ENCODE peak calls at places on chromosomes 4 and X, in seven cellular contexts. R is lower lobe of right lung, O is mucosa of descending colon, W is GM23248, A is tibial artery, P is body of pancreas, D is PC-9. H is an unnamed sample.

GRCh38 chr4:5267418-5267817 is 216.1 kb downstream of the STK32B start:
- DNase-seq in R (no peak), O (no peak), W (peak; percentile 65), A (no peak), P (no peak), D (no peak), H (no peak)

GRCh38 chr4:37675587-37676290 is 10.4 kb downstream of the RELL1 start:
- DNase-seq in R (no peak), O (peak; percentile 39), W (no peak), A (no peak), P (peak; percentile 31), D (no peak), H (no peak)

GRCh38 chr4:36043241-36043640 is 201.1 kb downstream of the ARAP2 start:
- DNase-seq in R (no peak), O (no peak), W (no peak), A (no peak), P (no peak), D (no peak), H (no peak)

GRCh38 chr4:78951862-78952472 is 12.7 kb upstream of the PAQR3 start:
- DNase-seq in R (no peak), O (peak; percentile 35), W (peak; percentile 67), A (no peak), P (no peak), D (no peak), H (no peak)

GRCh38 chr4:89077806-89078205 is 20.8 kb upstream of the FAM13A start:
- DNase-seq in R (no peak), O (no peak), W (peak; percentile 17), A (no peak), P (no peak), D (no peak), H (no peak)

GRCh38 chrX:136674270-136674986 is 26.5 kb downstream of the CD40LG start:
- DNase-seq in R (no peak), O (no peak), W (no peak), A (no peak), P (no peak), D (no peak), H (no peak)

GRCh38 chrX:150298841-150299551 is 64.1 kb upstream of the MAMLD1 start:
- DNase-seq in R (no peak), O (no peak), W (no peak), A (no peak), P (no peak), D (no peak), H (no peak)

GRCh38 chrX:19839770-19840254 is 47.6 kb downstream of the SH3KBP1 start:
- DNase-seq in R (no peak), O (no peak), W (no peak), A (no peak), P (no peak), D (peak; percentile 17), H (no peak)

GRCh38 chrX:12970691-12971202 is 4.2 kb upstream of the TMSB4X start:
- DNase-seq in R (no peak), O (peak; percentile 47), W (peak; percentile 73), A (peak; percentile 29), P (peak; percentile 49), D (no peak), H (no peak)

GRCh38 chr4:184427687-184428086 is 46.7 kb downstream of the IRF2 start:
- DNase-seq in R (no peak), O (no peak), W (no peak), A (no peak), P (no peak), D (no peak), H (no peak)

GRCh38 chr4:153792893-153793227 is 4.0 kb upstream of the SFRP2 start:
- DNase-seq in R (no peak), O (no peak), W (no peak), A (no peak), P (no peak), D (no peak), H (no peak)

GRCh38 chr4:185213341-185213740 is 3.9 kb downstream of the SNX25 start:
- DNase-seq in R (no peak), O (no peak), W (no peak), A (no peak), P (no peak), D (no peak), H (no peak)

GRCh38 chr4:108345862-108346530 is 177.3 kb upstream of the LEF1 start:
- DNase-seq in R (no peak), O (no peak), W (peak; percentile 33), A (no peak), P (no peak), D (no peak), H (no peak)

GRCh38 chrX:134528936-134529335 is 69.0 kb downstream of the HPRT1 start:
- DNase-seq in R (no peak), O (no peak), W (no peak), A (no peak), P (no peak), D (no peak), H (no peak)

GRCh38 chr4:108080752-108081151 is 88.0 kb downstream of the LEF1 start:
- DNase-seq in R (no peak), O (no peak), W (no peak), A (no peak), P (no peak), D (no peak), H (no peak)

GRCh38 chrX:102516314-102516936 is at the start of gene TMSB15A:
- DNase-seq in R (peak; percentile 76), O (peak; percentile 67), W (peak; percentile 66), A (peak; percentile 73), P (peak; percentile 81), D (no peak), H (peak; percentile 82)

GRCh38 chr4:158253350-158253980 is 43.2 kb downstream of the TMEM144 start:
- DNase-seq in R (no peak), O (peak; percentile 80), W (peak; percentile 80), A (peak; percentile 42), P (peak; percentile 59), D (peak; percentile 10), H (no peak)

GRCh38 chr4:48271626-48272025 is 2.0 kb upstream of the TEC start:
- DNase-seq in R (no peak), O (no peak), W (no peak), A (no peak), P (no peak), D (no peak), H (no peak)

GRCh38 chr4:48269861-48270515 is 350 bp upstream of the TEC start:
- DNase-seq in R (peak; percentile 97), O (peak; percentile 98), W (peak; percentile 82), A (peak; percentile 94), P (peak; percentile 96), D (peak; percentile 94), H (peak; percentile 99)

GRCh38 chr4:48268956-48269860 is at the start of gene TEC:
- DNase-seq in R (peak; percentile 84), O (peak; percentile 63), W (peak; percentile 49), A (peak; percentile 49), P (peak; percentile 65), D (peak; percentile 74), H (peak; percentile 87)

GRCh38 chr4:48271048-48271452 is 1.4 kb upstream of the TEC start:
- DNase-seq in R (no peak), O (no peak), W (no peak), A (no peak), P (no peak), D (no peak), H (no peak)

DNA sequence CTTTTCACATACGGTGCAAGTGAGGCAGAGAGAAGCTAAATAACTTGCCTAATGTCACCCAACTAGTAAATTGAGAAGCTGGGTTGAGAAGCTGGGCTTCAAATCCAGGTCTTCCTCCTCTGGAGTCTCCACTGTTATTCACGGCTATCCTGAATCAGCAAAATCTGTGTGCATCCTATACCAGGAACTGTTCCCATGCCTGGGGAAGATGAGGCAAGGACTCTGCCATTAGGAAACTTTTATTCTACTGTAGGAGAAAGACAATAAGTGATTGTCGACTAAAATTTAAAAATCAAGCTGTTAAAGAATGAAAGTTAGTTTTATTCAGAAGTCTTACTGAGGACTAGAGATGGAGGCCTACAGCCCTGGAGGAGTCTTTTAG is 869 bp upstream of the TEC start:
- DNase-seq in R (no peak), O (no peak), W (no peak), A (no peak), P (no peak), D (no peak), H (no peak)
- H3K4me3 ChIP-seq in R (peak overlapping the region; percentile 87), O (no peak overlapping the region), W (peak overlapping the region; percentile 77), A (peak overlapping the region; percentile 86), P (no peak overlapping the region), D (peak overlapping the region; percentile 58), H (peak overlapping the region; percentile 95)

GRCh38 chr4:3477750-3478430 is 14.8 kb downstream of the DOK7 start:
- DNase-seq in R (no peak), O (no peak), W (no peak), A (no peak), P (no peak), D (no peak), H (no peak)

GRCh38 chr4:3476341-3476747 is 13.2 kb downstream of the DOK7 start:
- DNase-seq in R (peak; percentile 41), O (no peak), W (no peak), A (no peak), P (no peak), D (no peak), H (no peak)

GRCh38 chr4:3475713-3476260 is 12.7 kb downstream of the DOK7 start:
- DNase-seq in R (no peak), O (no peak), W (no peak), A (no peak), P (no peak), D (no peak), H (no peak)

GRCh38 chr4:3478446-3479357 is 15.6 kb downstream of the DOK7 start:
- DNase-seq in R (no peak), O (no peak), W (no peak), A (no peak), P (no peak), D (no peak), H (no peak)

GRCh38 chr4:3476936-3477749 is 14.0 kb downstream of the DOK7 start:
- DNase-seq in R (no peak), O (no peak), W (no peak), A (no peak), P (no peak), D (no peak), H (no peak)
- H3K4me1 ChIP-seq in R (peaks cover 5% of the 10 kb centered on the region), O (peaks cover 2% of the 10 kb centered on the region), W (no peaks in the 10 kb centered on the region), A (peaks cover 13% of the 10 kb centered on the region), P (peaks cover 22% of the 10 kb centered on the region), D (no peaks in the 10 kb centered on the region), H (peaks cover 6% of the 10 kb centered on the region)

DNA sequence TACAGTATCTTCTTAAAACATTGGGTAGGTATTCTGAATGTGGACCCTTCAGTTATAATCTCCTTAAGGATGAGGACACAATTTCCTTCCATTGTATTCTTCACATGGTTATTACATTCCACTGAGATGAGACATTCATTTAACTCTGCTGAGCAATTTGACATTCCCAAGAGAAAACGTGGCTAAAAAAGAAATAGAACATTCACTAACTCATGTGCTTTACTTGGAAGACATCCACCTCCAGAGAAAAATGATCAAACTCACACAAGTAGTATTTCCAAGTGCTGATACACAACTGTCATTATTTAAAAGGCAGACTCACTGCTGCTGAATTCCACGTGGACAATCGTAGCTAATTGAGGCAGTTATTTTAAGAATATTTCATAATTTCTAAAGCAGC is 227.9 kb upstream of the ANKRD50 start:
- DNase-seq in R (no peak), O (no peak), W (peak; percentile 95), A (no peak), P (no peak), D (no peak), H (no peak)
- H3K4me3 ChIP-seq in R (no peak overlapping the region), O (no peak overlapping the region), W (peak overlapping the region; percentile 1), A (no peak overlapping the region), P (no peak overlapping the region), D (peak overlapping the region; percentile 26), H (no peak overlapping the region)

GRCh38 chr4:94256833-94257232 is 49.2 kb downstream of the SMARCAD1 start:
- DNase-seq in R (no peak), O (no peak), W (peak; percentile 28), A (no peak), P (no peak), D (no peak), H (no peak)
- H3K4me1 ChIP-seq in R (no peaks in the 10 kb centered on the region), O (no peaks in the 10 kb centered on the region), W (no peaks in the 10 kb centered on the region), A (no peaks in the 10 kb centered on the region), P (no peaks in the 10 kb centered on the region), D (no peaks in the 10 kb centered on the region), H (no peaks in the 10 kb centered on the region)